ENCODE peak calls at places on chromosomes 13 and 19, in five cellular contexts. One of them, this sample, is unnamed.
A peak's percentile ranks its signal among the peaks of the same experiment; 100 is the strongest.

GRCh38 chr13:65911546-65912193 is 1318.5 kb downstream of the PCDH9 start:
- DNase-seq in fibroblast of pulmonary artery: peak; percentile 53
- DNase-seq in activated naive CD4-positive, alpha-beta T cell treated with anti-CD3 and anti-CD28 coated beads for 36 hours: no peak
- DNase-seq in stimulated activated naive CD8-positive, alpha-beta T cell treated with anti-CD3 and anti-CD28 coated beads, Interleukin-15, amount 100 ng/mL, for 72 hours: no peak
- DNase-seq in AG09319: no peak
- DNase-seq in this sample: no peak

GRCh38 chr13:112366907-112367646 is 9.1 kb upstream of the SPACA7 start:
- DNase-seq in fibroblast of pulmonary artery: no peak
- DNase-seq in activated naive CD4-positive, alpha-beta T cell treated with anti-CD3 and anti-CD28 coated beads for 36 hours: no peak
- DNase-seq in stimulated activated naive CD8-positive, alpha-beta T cell treated with anti-CD3 and anti-CD28 coated beads, Interleukin-15, amount 100 ng/mL, for 72 hours: no peak
- DNase-seq in AG09319: no peak
- DNase-seq in this sample: no peak

GRCh38 chr13:40207110-40207478 is 459.3 kb downstream of the FOXO1 start:
- DNase-seq in fibroblast of pulmonary artery: no peak
- DNase-seq in activated naive CD4-positive, alpha-beta T cell treated with anti-CD3 and anti-CD28 coated beads for 36 hours: peak; percentile 60
- DNase-seq in stimulated activated naive CD8-positive, alpha-beta T cell treated with anti-CD3 and anti-CD28 coated beads, Interleukin-15, amount 100 ng/mL, for 72 hours: no peak
- DNase-seq in AG09319: no peak
- DNase-seq in this sample: no peak

GRCh38 chr19:48798937-48799336 is 11.9 kb downstream of the BCAT2 start:
- DNase-seq in fibroblast of pulmonary artery: no peak
- DNase-seq in activated naive CD4-positive, alpha-beta T cell treated with anti-CD3 and anti-CD28 coated beads for 36 hours: no peak
- DNase-seq in stimulated activated naive CD8-positive, alpha-beta T cell treated with anti-CD3 and anti-CD28 coated beads, Interleukin-15, amount 100 ng/mL, for 72 hours: no peak
- DNase-seq in AG09319: no peak
- DNase-seq in this sample: no peak

GRCh38 chr13:47294691-47295090 is 397.8 kb upstream of the HTR2A start:
- DNase-seq in fibroblast of pulmonary artery: peak; percentile 47
- DNase-seq in activated naive CD4-positive, alpha-beta T cell treated with anti-CD3 and anti-CD28 coated beads for 36 hours: no peak
- DNase-seq in stimulated activated naive CD8-positive, alpha-beta T cell treated with anti-CD3 and anti-CD28 coated beads, Interleukin-15, amount 100 ng/mL, for 72 hours: no peak
- DNase-seq in AG09319: no peak
- DNase-seq in this sample: no peak

GRCh38 chr19:10112895-10113591 is 1.6 kb downstream of the P2RY11 start:
- DNase-seq in fibroblast of pulmonary artery: peak; percentile 44
- DNase-seq in activated naive CD4-positive, alpha-beta T cell treated with anti-CD3 and anti-CD28 coated beads for 36 hours: peak; percentile 70
- DNase-seq in stimulated activated naive CD8-positive, alpha-beta T cell treated with anti-CD3 and anti-CD28 coated beads, Interleukin-15, amount 100 ng/mL, for 72 hours: peak; percentile 60
- DNase-seq in AG09319: no peak
- DNase-seq in this sample: peak; percentile 64

GRCh38 chr19:17680235-17680722 is 7.9 kb downstream of the UNC13A start:
- DNase-seq in fibroblast of pulmonary artery: peak; percentile 70
- DNase-seq in activated naive CD4-positive, alpha-beta T cell treated with anti-CD3 and anti-CD28 coated beads for 36 hours: peak; percentile 66
- DNase-seq in stimulated activated naive CD8-positive, alpha-beta T cell treated with anti-CD3 and anti-CD28 coated beads, Interleukin-15, amount 100 ng/mL, for 72 hours: peak; percentile 48
- DNase-seq in AG09319: no peak
- DNase-seq in this sample: peak; percentile 57

GRCh38 chr19:50994129-50994528 is 7.3 kb downstream of the KLK8 start:
- DNase-seq in fibroblast of pulmonary artery: no peak
- DNase-seq in activated naive CD4-positive, alpha-beta T cell treated with anti-CD3 and anti-CD28 coated beads for 36 hours: no peak
- DNase-seq in stimulated activated naive CD8-positive, alpha-beta T cell treated with anti-CD3 and anti-CD28 coated beads, Interleukin-15, amount 100 ng/mL, for 72 hours: no peak
- DNase-seq in AG09319: no peak
- DNase-seq in this sample: no peak

GRCh38 chr13:98449273-98449672 is 127.6 kb downstream of the STK24 start:
- DNase-seq in fibroblast of pulmonary artery: no peak
- DNase-seq in activated naive CD4-positive, alpha-beta T cell treated with anti-CD3 and anti-CD28 coated beads for 36 hours: no peak
- DNase-seq in stimulated activated naive CD8-positive, alpha-beta T cell treated with anti-CD3 and anti-CD28 coated beads, Interleukin-15, amount 100 ng/mL, for 72 hours: no peak
- DNase-seq in AG09319: no peak
- DNase-seq in this sample: no peak

GRCh38 chr13:54226866-54227265 is 1198.3 kb downstream of the OLFM4 start:
- DNase-seq in fibroblast of pulmonary artery: no peak
- DNase-seq in activated naive CD4-positive, alpha-beta T cell treated with anti-CD3 and anti-CD28 coated beads for 36 hours: no peak
- DNase-seq in stimulated activated naive CD8-positive, alpha-beta T cell treated with anti-CD3 and anti-CD28 coated beads, Interleukin-15, amount 100 ng/mL, for 72 hours: no peak
- DNase-seq in AG09319: no peak
- DNase-seq in this sample: no peak

GRCh38 chr19:39953915-39954314 is 17.1 kb upstream of the PSMC4 start:
- DNase-seq in fibroblast of pulmonary artery: no peak
- DNase-seq in activated naive CD4-positive, alpha-beta T cell treated with anti-CD3 and anti-CD28 coated beads for 36 hours: peak; percentile 21
- DNase-seq in stimulated activated naive CD8-positive, alpha-beta T cell treated with anti-CD3 and anti-CD28 coated beads, Interleukin-15, amount 100 ng/mL, for 72 hours: no peak
- DNase-seq in AG09319: no peak
- DNase-seq in this sample: no peak

GRCh38 chr13:107812013-107812412 is 403.3 kb downstream of the LIG4 start:
- DNase-seq in fibroblast of pulmonary artery: no peak
- DNase-seq in activated naive CD4-positive, alpha-beta T cell treated with anti-CD3 and anti-CD28 coated beads for 36 hours: no peak
- DNase-seq in stimulated activated naive CD8-positive, alpha-beta T cell treated with anti-CD3 and anti-CD28 coated beads, Interleukin-15, amount 100 ng/mL, for 72 hours: no peak
- DNase-seq in AG09319: no peak
- DNase-seq in this sample: no peak

GRCh38 chr19:19464339-19465098 is 50.8 kb downstream of the TSSK6 start:
- DNase-seq in fibroblast of pulmonary artery: peak; percentile 80
- DNase-seq in activated naive CD4-positive, alpha-beta T cell treated with anti-CD3 and anti-CD28 coated beads for 36 hours: no peak
- DNase-seq in stimulated activated naive CD8-positive, alpha-beta T cell treated with anti-CD3 and anti-CD28 coated beads, Interleukin-15, amount 100 ng/mL, for 72 hours: no peak
- DNase-seq in AG09319: no peak
- DNase-seq in this sample: peak; percentile 42

GRCh38 chr19:2246801-2247361 is 2.2 kb upstream of the AMH start:
- DNase-seq in fibroblast of pulmonary artery: peak; percentile 67
- DNase-seq in activated naive CD4-positive, alpha-beta T cell treated with anti-CD3 and anti-CD28 coated beads for 36 hours: no peak
- DNase-seq in stimulated activated naive CD8-positive, alpha-beta T cell treated with anti-CD3 and anti-CD28 coated beads, Interleukin-15, amount 100 ng/mL, for 72 hours: no peak
- DNase-seq in AG09319: no peak
- DNase-seq in this sample: peak; percentile 50

GRCh38 chr13:113877149-113877990 is 13.5 kb upstream of the GAS6 start:
- DNase-seq in fibroblast of pulmonary artery: no peak
- DNase-seq in activated naive CD4-positive, alpha-beta T cell treated with anti-CD3 and anti-CD28 coated beads for 36 hours: no peak
- DNase-seq in stimulated activated naive CD8-positive, alpha-beta T cell treated with anti-CD3 and anti-CD28 coated beads, Interleukin-15, amount 100 ng/mL, for 72 hours: no peak
- DNase-seq in AG09319: no peak
- DNase-seq in this sample: no peak

GRCh38 chr13:112766336-112766735 is 76.5 kb downstream of the ATP11A start:
- DNase-seq in fibroblast of pulmonary artery: no peak
- DNase-seq in activated naive CD4-positive, alpha-beta T cell treated with anti-CD3 and anti-CD28 coated beads for 36 hours: no peak
- DNase-seq in stimulated activated naive CD8-positive, alpha-beta T cell treated with anti-CD3 and anti-CD28 coated beads, Interleukin-15, amount 100 ng/mL, for 72 hours: no peak
- DNase-seq in AG09319: no peak
- DNase-seq in this sample: no peak

GRCh38 chr19:2885736-2886135 is 15.0 kb upstream of the ZNF57 start:
- DNase-seq in fibroblast of pulmonary artery: no peak
- DNase-seq in activated naive CD4-positive, alpha-beta T cell treated with anti-CD3 and anti-CD28 coated beads for 36 hours: no peak
- DNase-seq in stimulated activated naive CD8-positive, alpha-beta T cell treated with anti-CD3 and anti-CD28 coated beads, Interleukin-15, amount 100 ng/mL, for 72 hours: no peak
- DNase-seq in AG09319: no peak
- DNase-seq in this sample: no peak

GRCh38 chr19:18284710-18285430 is 3.4 kb upstream of the JUND start:
- DNase-seq in fibroblast of pulmonary artery: no peak
- DNase-seq in activated naive CD4-positive, alpha-beta T cell treated with anti-CD3 and anti-CD28 coated beads for 36 hours: peak; percentile 56
- DNase-seq in stimulated activated naive CD8-positive, alpha-beta T cell treated with anti-CD3 and anti-CD28 coated beads, Interleukin-15, amount 100 ng/mL, for 72 hours: peak; percentile 76
- DNase-seq in AG09319: no peak
- DNase-seq in this sample: no peak

GRCh38 chr19:51524661-51525264 is 6.7 kb downstream of the SIGLEC6 start:
- DNase-seq in fibroblast of pulmonary artery: no peak
- DNase-seq in activated naive CD4-positive, alpha-beta T cell treated with anti-CD3 and anti-CD28 coated beads for 36 hours: no peak
- DNase-seq in stimulated activated naive CD8-positive, alpha-beta T cell treated with anti-CD3 and anti-CD28 coated beads, Interleukin-15, amount 100 ng/mL, for 72 hours: no peak
- DNase-seq in AG09319: no peak
- DNase-seq in this sample: no peak

GRCh38 chr19:44745386-44745831 is 3.1 kb upstream of the BCL3 start:
- DNase-seq in fibroblast of pulmonary artery: peak; percentile 92
- DNase-seq in activated naive CD4-positive, alpha-beta T cell treated with anti-CD3 and anti-CD28 coated beads for 36 hours: no peak
- DNase-seq in stimulated activated naive CD8-positive, alpha-beta T cell treated with anti-CD3 and anti-CD28 coated beads, Interleukin-15, amount 100 ng/mL, for 72 hours: no peak
- DNase-seq in AG09319: peak; percentile 74
- DNase-seq in this sample: peak; percentile 57

GRCh38 chr19:42386974-42387707 is 3.0 kb downstream of the CNFN start:
- DNase-seq in fibroblast of pulmonary artery: peak; percentile 47
- DNase-seq in activated naive CD4-positive, alpha-beta T cell treated with anti-CD3 and anti-CD28 coated beads for 36 hours: peak; percentile 72
- DNase-seq in stimulated activated naive CD8-positive, alpha-beta T cell treated with anti-CD3 and anti-CD28 coated beads, Interleukin-15, amount 100 ng/mL, for 72 hours: peak; percentile 78
- DNase-seq in AG09319: peak; percentile 3
- DNase-seq in this sample: peak; percentile 55

GRCh38 chr13:25203256-25203794 is 31.2 kb upstream of the AMER2 start:
- DNase-seq in fibroblast of pulmonary artery: no peak
- DNase-seq in activated naive CD4-positive, alpha-beta T cell treated with anti-CD3 and anti-CD28 coated beads for 36 hours: no peak
- DNase-seq in stimulated activated naive CD8-positive, alpha-beta T cell treated with anti-CD3 and anti-CD28 coated beads, Interleukin-15, amount 100 ng/mL, for 72 hours: no peak
- DNase-seq in AG09319: no peak
- DNase-seq in this sample: no peak

GRCh38 chr13:110554227-110554836 is 7.2 kb downstream of the RAB20 start:
- DNase-seq in fibroblast of pulmonary artery: no peak
- DNase-seq in activated naive CD4-positive, alpha-beta T cell treated with anti-CD3 and anti-CD28 coated beads for 36 hours: no peak
- DNase-seq in stimulated activated naive CD8-positive, alpha-beta T cell treated with anti-CD3 and anti-CD28 coated beads, Interleukin-15, amount 100 ng/mL, for 72 hours: no peak
- DNase-seq in AG09319: no peak
- DNase-seq in this sample: no peak

This sample was measured in stomach.